ENCODE peak calls at places on chromosomes 12 and 14, in ten cellular contexts. H, R, T, E, Q, I, S, Y, B and O are unnamed samples.

GRCh38 chr12:8629486-8630033 is 16.9 kb upstream of the AICDA start:
- DNase-seq in H (no peak), R (no peak), T (peak), E (no peak), Q (no peak), I (no peak), S (no peak), Y (peak), B (peak), O (no peak)

GRCh38 chr12:57744194-57744776 is 554 bp upstream of the TSPAN31 start:
- DNase-seq in H (no peak), R (peak), T (peak), E (peak), Q (no peak), I (peak), S (peak), Y (peak), B (no peak), O (no peak)

GRCh38 chr14:98112211-98112780 is 1159.7 kb downstream of the BCL11B start:
- DNase-seq in H (no peak), R (no peak), T (no peak), E (no peak), Q (no peak), I (no peak), S (no peak), Y (no peak), B (no peak), O (no peak)

GRCh38 chr12:57171668-57172067 is 24.2 kb upstream of the LRP1-AS start:
- DNase-seq in H (no peak), R (no peak), T (no peak), E (peak), Q (no peak), I (no peak), S (no peak), Y (peak), B (no peak), O (no peak)

GRCh38 chr12:7130791-7131501 is 775 bp downstream of the CLSTN3 start:
- DNase-seq in H (no peak), R (peak), T (no peak), E (peak), Q (peak), I (peak), S (no peak), Y (peak), B (peak), O (peak)

GRCh38 chr12:57111046-57111698 is at the start of gene STAT6:
- DNase-seq in H (no peak), R (peak), T (peak), E (peak), Q (peak), I (peak), S (peak), Y (peak), B (peak), O (no peak)

GRCh38 chr12:109950625-109951024 is 45.5 kb downstream of the GIT2 start:
- DNase-seq in H (no peak), R (no peak), T (no peak), E (no peak), Q (no peak), I (no peak), S (no peak), Y (no peak), B (no peak), O (no peak)

GRCh38 chr14:20560961-20561360 is at the start of gene RNASE9:
- DNase-seq in H (no peak), R (no peak), T (peak), E (no peak), Q (no peak), I (no peak), S (no peak), Y (no peak), B (peak), O (no peak)

GRCh38 chr14:73059326-73059725 is 992 bp downstream of the RBM25 start:
- DNase-seq in H (no peak), R (no peak), T (peak), E (peak), Q (no peak), I (no peak), S (no peak), Y (peak), B (peak), O (no peak)

GRCh38 chr12:122020795-122021192 is 890 bp upstream of the BCL7A start:
- DNase-seq in H (no peak), R (no peak), T (no peak), E (no peak), Q (no peak), I (no peak), S (no peak), Y (no peak), B (no peak), O (no peak)

GRCh38 chr14:76920572-76921175 is 94.5 kb downstream of the LRRC74A start:
- DNase-seq in H (no peak), R (no peak), T (no peak), E (peak), Q (no peak), I (no peak), S (no peak), Y (no peak), B (no peak), O (no peak)

GRCh38 chr12:5034605-5035004 is 9.1 kb upstream of the KCNA5 start:
- DNase-seq in H (no peak), R (no peak), T (no peak), E (no peak), Q (no peak), I (no peak), S (no peak), Y (no peak), B (no peak), O (no peak)

GRCh38 chr12:112969547-112970306 is 8.6 kb upstream of the OAS2 start:
- DNase-seq in H (no peak), R (no peak), T (no peak), E (no peak), Q (no peak), I (no peak), S (no peak), Y (no peak), B (no peak), O (no peak)

GRCh38 chr12:24304285-24304684 is 354.8 kb upstream of the SOX5 start:
- DNase-seq in H (no peak), R (no peak), T (no peak), E (no peak), Q (no peak), I (no peak), S (no peak), Y (no peak), B (no peak), O (no peak)

GRCh38 chr12:87953257-87953860 is 75.8 kb downstream of the C12orf50 start:
- DNase-seq in H (no peak), R (no peak), T (peak), E (peak), Q (no peak), I (no peak), S (no peak), Y (peak), B (peak), O (no peak)

GRCh38 chr12:127632431-127632830 is 634.5 kb upstream of the TMEM132C start:
- DNase-seq in H (no peak), R (no peak), T (no peak), E (no peak), Q (no peak), I (no peak), S (no peak), Y (no peak), B (no peak), O (no peak)

GRCh38 chr12:122306407-122306806 is 40.1 kb upstream of the VPS33A start:
- DNase-seq in H (no peak), R (no peak), T (peak), E (no peak), Q (no peak), I (no peak), S (no peak), Y (no peak), B (no peak), O (no peak)

GRCh38 chr12:46547421-46548340 is 175.1 kb upstream of the SLC38A2 start:
- DNase-seq in H (no peak), R (no peak), T (no peak), E (peak), Q (no peak), I (no peak), S (no peak), Y (no peak), B (peak), O (no peak)